ENCODE peak calls at places on chromosomes 1 and 21, in five cellular contexts. Q, O, K, M and A are unnamed samples.

GRCh38 chr1:112808861-112809684 is 93.9 kb upstream of the PPM1J start:
- DNase-seq in Q (peak), O (peak), K (peak), M (peak), A (peak)

GRCh38 chr1:89005286-89006151 is 13.1 kb upstream of the KYAT3 start:
- DNase-seq in Q (no peak), O (no peak), K (no peak), M (no peak), A (no peak)

GRCh38 chr1:12230549-12231275 is 882 bp downstream of the VPS13D start:
- DNase-seq in Q (peak), O (no peak), K (no peak), M (no peak), A (peak)

GRCh38 chr1:230303822-230304221 is 122.3 kb downstream of the PGBD5 start:
- DNase-seq in Q (no peak), O (no peak), K (no peak), M (peak), A (no peak)

GRCh38 chr1:25204797-25205441 is 27.4 kb downstream of the SYF2 start:
- DNase-seq in Q (peak), O (no peak), K (peak), M (peak), A (peak)

GRCh38 chr1:202576816-202577215 is 133.4 kb downstream of the SYT2 start:
- DNase-seq in Q (no peak), O (no peak), K (no peak), M (no peak), A (no peak)

GRCh38 chr1:198162091-198162767 is 5.4 kb downstream of the NEK7 start:
- DNase-seq in Q (peak), O (no peak), K (no peak), M (no peak), A (no peak)

GRCh38 chr1:158146739-158147138 is 34.0 kb upstream of the CD1D start:
- DNase-seq in Q (no peak), O (no peak), K (no peak), M (peak), A (no peak)

GRCh38 chr1:184792450-184792969 is 37.9 kb upstream of the EDEM3 start:
- DNase-seq in Q (peak), O (no peak), K (peak), M (peak), A (peak)

GRCh38 chr1:43653339-43653738 is 3.4 kb downstream of the KDM4A start:
- DNase-seq in Q (peak), O (no peak), K (no peak), M (peak), A (no peak)

GRCh38 chr21:15895142-15896106 is 165.6 kb downstream of the USP25 start:
- DNase-seq in Q (no peak), O (no peak), K (peak), M (no peak), A (no peak)

GRCh38 chr1:38005195-38006007 is at the start of gene FHL3:
- DNase-seq in Q (no peak), O (peak), K (peak), M (peak), A (peak)

GRCh38 chr1:42934541-42935312 is 23.9 kb downstream of the SLC2A1 start:
- DNase-seq in Q (peak), O (no peak), K (no peak), M (no peak), A (peak)

GRCh38 chr1:176691251-176692228 is 228.6 kb downstream of the PAPPA2 start:
- DNase-seq in Q (peak), O (no peak), K (peak), M (peak), A (peak)

GRCh38 chr21:45562401-45562800 is 20.2 kb upstream of the SLC19A1 start:
- DNase-seq in Q (no peak), O (no peak), K (no peak), M (no peak), A (peak)

GRCh38 chr1:119227446-119227845 is 87.0 kb upstream of the WARS2 start:
- DNase-seq in Q (no peak), O (no peak), K (no peak), M (no peak), A (no peak)

GRCh38 chr1:58190614-58191013 is 355.9 kb downstream of the OMA1 start:
- DNase-seq in Q (no peak), O (no peak), K (no peak), M (no peak), A (no peak)

GRCh38 chr1:30759718-30760281 is 2.2 kb upstream of the LAPTM5 start:
- DNase-seq in Q (no peak), O (peak), K (no peak), M (no peak), A (no peak)